ENCODE peak calls at places on chromosomes 4 and X, in four cellular contexts. One of them, this sample, is unnamed.

GRCh38 chrX:40282901-40283674 is 185.3 kb upstream of the BCOR start:
- DNase-seq in K562: no peak
- DNase-seq in H1: no peak
- DNase-seq in GM12891: no peak
- DNase-seq in this sample: no peak

GRCh38 chr4:71259911-71260331 is 78.9 kb upstream of the SLC4A4 start:
- DNase-seq in K562: no peak
- DNase-seq in H1: no peak
- DNase-seq in GM12891: no peak
- DNase-seq in this sample: no peak

GRCh38 chr4:28772066-28772465 is 1911.4 kb downstream of the STIM2 start:
- DNase-seq in K562: no peak
- DNase-seq in H1: no peak
- DNase-seq in GM12891: no peak
- DNase-seq in this sample: no peak

GRCh38 chr4:169139013-169139412 is 129.0 kb upstream of the CBR4 start:
- DNase-seq in K562: no peak
- DNase-seq in H1: no peak
- DNase-seq in GM12891: no peak
- DNase-seq in this sample: no peak

GRCh38 chrX:55030490-55031285 is at the start of gene ALAS2:
- DNase-seq in K562: peak
- DNase-seq in H1: no peak
- DNase-seq in GM12891: no peak
- DNase-seq in this sample: no peak

GRCh38 chr4:124070688-124071484 is 641.6 kb downstream of the ANKRD50 start:
- DNase-seq in K562: no peak
- DNase-seq in H1: no peak
- DNase-seq in GM12891: no peak
- DNase-seq in this sample: no peak

GRCh38 chr4:89316931-89317366 is 9.3 kb upstream of the GPRIN3 start:
- DNase-seq in K562: no peak
- DNase-seq in H1: no peak
- DNase-seq in GM12891: no peak
- DNase-seq in this sample: no peak

GRCh38 chr4:119652978-119653377 is 24.4 kb upstream of the PDE5A start:
- DNase-seq in K562: no peak
- DNase-seq in H1: no peak
- DNase-seq in GM12891: no peak
- DNase-seq in this sample: no peak

GRCh38 chr4:181224826-181225225 is 1018.4 kb upstream of the TENM3 start:
- DNase-seq in K562: no peak
- DNase-seq in H1: no peak
- DNase-seq in GM12891: no peak
- DNase-seq in this sample: no peak

GRCh38 chr4:77220841-77221613 is 64.0 kb downstream of the CCNG2 start:
- DNase-seq in K562: no peak
- DNase-seq in H1: no peak
- DNase-seq in GM12891: no peak
- DNase-seq in this sample: no peak

GRCh38 chrX:129360175-129360574 is 163.1 kb downstream of the SMARCA1 start:
- DNase-seq in K562: peak
- DNase-seq in H1: peak
- DNase-seq in GM12891: peak
- DNase-seq in this sample: no peak

GRCh38 chrX:22392176-22392814 is 119.6 kb downstream of the CBLL2 start:
- DNase-seq in K562: no peak
- DNase-seq in H1: no peak
- DNase-seq in GM12891: no peak
- DNase-seq in this sample: no peak

GRCh38 chr4:130183096-130183495 is 1087.1 kb downstream of the C4orf33 start:
- DNase-seq in K562: no peak
- DNase-seq in H1: no peak
- DNase-seq in GM12891: no peak
- DNase-seq in this sample: no peak

GRCh38 chr4:182764137-182764536 is 153.0 kb downstream of the DCTD start:
- DNase-seq in K562: no peak
- DNase-seq in H1: no peak
- DNase-seq in GM12891: no peak
- DNase-seq in this sample: no peak

GRCh38 chr4:182768821-182769220 is 148.4 kb downstream of the DCTD start:
- DNase-seq in K562: no peak
- DNase-seq in H1: no peak
- DNase-seq in GM12891: no peak
- DNase-seq in this sample: no peak

GRCh38 chr4:182764642-182765041 is 152.5 kb downstream of the DCTD start:
- DNase-seq in K562: no peak
- DNase-seq in H1: no peak
- DNase-seq in GM12891: no peak
- DNase-seq in this sample: no peak

GRCh38 chr4:182770259-182770968 is 146.8 kb downstream of the DCTD start:
- DNase-seq in K562: no peak
- DNase-seq in H1: peak
- DNase-seq in GM12891: no peak
- DNase-seq in this sample: no peak

GRCh38 chr4:182766851-182767250 is 150.3 kb downstream of the DCTD start:
- DNase-seq in K562: no peak
- DNase-seq in H1: no peak
- DNase-seq in GM12891: no peak
- DNase-seq in this sample: no peak
- TF ChIP-seq POLR2A in K562: no peak
- TF ChIP-seq POLR2A in H1: no peak
- TF ChIP-seq POLR2A in GM12891: no peak
- TF ChIP-seq POLR2A in this sample: no peak

DNA sequence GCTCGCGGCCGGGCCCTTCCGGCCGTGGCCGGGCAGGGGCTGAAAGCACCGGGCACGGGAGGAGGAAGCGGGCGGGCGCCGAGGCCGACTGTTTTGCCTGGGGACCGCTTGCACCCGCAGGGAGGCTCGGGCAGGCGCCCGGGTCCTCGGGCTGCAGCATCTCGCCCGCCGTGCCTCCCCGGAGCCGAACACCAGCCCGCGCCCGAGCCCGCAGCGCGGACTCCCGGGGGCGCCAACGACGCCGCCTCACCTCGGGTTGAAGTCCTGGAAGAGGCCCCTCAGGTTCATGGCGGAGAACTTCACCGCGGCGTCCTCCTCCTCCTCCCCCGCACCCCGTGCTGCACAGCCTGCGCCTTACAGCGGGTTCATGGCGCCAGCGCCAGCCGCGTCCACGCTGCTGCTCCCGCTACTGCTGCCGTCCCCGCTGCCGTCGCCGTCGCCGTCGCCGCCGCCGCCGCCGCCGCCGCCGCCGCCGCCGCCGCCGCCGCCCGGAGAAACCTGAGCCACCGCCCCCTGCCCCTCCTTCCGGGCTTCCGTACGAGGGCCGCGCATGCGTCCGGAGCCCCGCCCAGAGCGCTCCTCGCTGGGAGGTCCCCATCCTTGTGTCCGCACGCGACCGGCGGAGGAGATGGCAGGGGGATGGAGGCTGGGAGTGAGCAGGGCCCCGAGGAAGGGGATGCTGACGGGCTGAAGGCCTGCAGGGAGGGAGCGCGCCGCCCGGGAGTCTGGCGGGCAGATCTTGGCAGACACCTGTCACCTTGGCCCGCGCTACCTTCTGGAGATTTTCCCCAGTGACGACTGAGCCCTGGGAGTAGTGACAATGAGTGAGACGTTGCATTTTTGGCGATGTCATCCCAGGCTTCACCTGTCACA is at the start of gene TMEM185A:
- DNase-seq in K562: peak
- DNase-seq in H1: peak
- DNase-seq in GM12891: peak
- DNase-seq in this sample: peak
- TF ChIP-seq POLR2AphosphoS5 in K562: no peak
- TF ChIP-seq POLR2AphosphoS5 in H1: peak
- TF ChIP-seq POLR2AphosphoS5 in GM12891: no peak
- TF ChIP-seq POLR2AphosphoS5 in this sample: no peak

DNA sequence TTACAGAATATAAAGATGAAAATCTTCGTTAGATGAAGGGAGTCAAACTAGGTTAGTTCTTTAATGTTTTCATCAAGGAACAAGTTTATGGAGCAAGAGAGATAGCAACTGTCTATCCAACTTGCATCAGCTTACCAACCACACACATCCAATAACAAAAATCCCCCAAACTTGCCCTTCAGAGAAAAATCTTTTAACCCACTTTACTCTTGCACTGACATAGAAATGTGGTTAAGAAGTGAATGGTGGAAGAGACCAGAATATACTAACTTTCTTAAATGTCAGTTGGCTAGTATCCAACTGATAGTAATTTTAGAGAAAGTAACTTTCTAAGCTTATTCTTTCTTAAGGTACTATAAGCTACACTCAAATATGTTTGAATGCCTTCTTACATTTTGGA is 1.7 kb upstream of the RAB9A start:
- DNase-seq in K562: no peak
- DNase-seq in H1: no peak
- DNase-seq in GM12891: no peak
- DNase-seq in this sample: no peak
- TF ChIP-seq TAF1 in K562: no peak
- TF ChIP-seq TAF1 in H1: no peak
- TF ChIP-seq TAF1 in GM12891: no peak
- TF ChIP-seq TAF1 in this sample: no peak

GRCh38 chr4:3436798-3437581 is 4.8 kb upstream of the HGFAC start:
- DNase-seq in K562: no peak
- DNase-seq in H1: no peak
- DNase-seq in GM12891: no peak
- DNase-seq in this sample: no peak
- TF ChIP-seq POLR2A in K562: no peak
- TF ChIP-seq POLR2A in H1: no peak
- TF ChIP-seq POLR2A in GM12891: no peak
- TF ChIP-seq POLR2A in this sample: no peak

GRCh38 chrX:10619311-10620015 is 922 bp downstream of the MID1 start:
- DNase-seq in K562: no peak
- DNase-seq in H1: no peak
- DNase-seq in GM12891: no peak
- DNase-seq in this sample: no peak
- TF ChIP-seq POLR2AphosphoS5 in K562: no peak
- TF ChIP-seq POLR2AphosphoS5 in H1: no peak
- TF ChIP-seq POLR2AphosphoS5 in GM12891: no peak
- TF ChIP-seq POLR2AphosphoS5 in this sample: no peak

DNA sequence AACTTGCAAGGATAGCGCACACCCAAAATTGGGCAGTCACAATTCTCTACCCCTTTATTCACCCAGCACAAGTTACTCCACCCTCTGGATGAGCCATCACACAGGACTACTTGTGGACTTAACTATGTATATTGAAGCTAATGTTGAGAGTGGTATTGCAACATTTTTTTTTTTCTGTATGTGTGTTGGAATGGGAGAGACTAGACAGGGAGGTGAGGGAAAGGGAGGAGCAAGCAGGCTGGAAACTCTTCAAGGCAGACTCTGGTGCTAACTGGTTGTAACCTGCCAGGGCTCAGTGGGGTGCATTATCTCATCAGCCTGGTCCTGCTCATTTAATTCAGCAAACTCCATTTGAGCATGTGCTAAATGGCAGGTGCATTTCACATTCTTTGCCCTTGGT is 18.4 kb upstream of the CWH43 start:
- DNase-seq in K562: no peak
- DNase-seq in H1: no peak
- DNase-seq in GM12891: no peak
- DNase-seq in this sample: no peak
- TF ChIP-seq TAF1 in K562: no peak
- TF ChIP-seq TAF1 in H1: no peak
- TF ChIP-seq TAF1 in GM12891: no peak
- TF ChIP-seq TAF1 in this sample: no peak

DNA sequence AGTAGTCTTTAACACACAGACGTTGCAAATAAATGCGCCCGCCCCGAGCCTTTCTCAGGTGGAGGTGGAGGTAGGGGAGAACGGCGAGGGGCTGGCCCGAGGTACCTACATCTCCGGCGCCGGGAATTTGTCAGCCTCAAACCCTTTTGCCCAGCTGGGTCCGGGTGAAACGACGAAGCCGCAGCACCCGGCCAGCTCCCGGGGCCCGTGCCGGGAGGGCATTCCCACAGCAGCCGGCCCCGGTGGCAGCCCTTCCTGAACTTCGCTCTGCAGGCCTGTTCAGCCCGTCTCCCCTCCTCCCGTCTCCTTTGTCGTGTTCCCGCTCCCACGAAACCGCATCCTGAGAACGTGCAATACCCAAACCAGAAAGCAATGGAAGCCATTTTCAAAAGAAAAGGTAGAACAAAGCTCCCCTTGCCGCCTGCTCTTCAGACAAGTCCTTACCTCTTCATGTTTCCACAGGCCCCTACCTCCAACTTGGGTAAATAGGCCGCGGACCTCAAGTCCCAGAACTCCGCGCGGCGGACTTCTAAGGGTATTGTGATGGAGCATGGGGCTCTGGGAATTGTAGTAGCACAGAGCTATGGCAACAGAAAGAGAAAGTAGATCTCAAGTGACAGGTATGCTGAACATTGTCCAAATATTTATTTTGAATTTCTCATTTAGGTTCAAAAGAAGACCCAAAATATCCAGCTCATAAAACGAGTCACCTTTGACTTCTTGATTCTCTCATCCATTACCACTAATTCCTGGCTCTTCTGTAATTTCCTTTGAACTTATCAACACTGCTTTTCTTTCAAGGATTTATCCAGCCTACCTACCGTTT is at the start of gene RBM41:
- DNase-seq in K562: peak
- DNase-seq in H1: peak
- DNase-seq in GM12891: peak
- DNase-seq in this sample: peak
- TF ChIP-seq POLR2A in K562: peak
- TF ChIP-seq POLR2A in H1: peak
- TF ChIP-seq POLR2A in GM12891: no peak
- TF ChIP-seq POLR2A in this sample: peak

This sample was measured in GM12892.